ENCODE peak calls at places on chromosomes 12 and 14, in seven cellular contexts. D, S, M, J, Z, W and K are unnamed samples.

GRCh38 chr12:56916996-56917333 is 17.2 kb downstream of the SDR9C7 start:
- DNase-seq in D (no peak), J (no peak), W (no peak), M (no peak), Z (no peak), S (no peak), K (no peak)

GRCh38 chr14:94558842-94559241 is 2.4 kb upstream of the SERPINA4 start:
- DNase-seq in M (no peak), D (no peak), J (no peak), W (no peak), S (no peak), Z (no peak), K (no peak)

GRCh38 chr14:102539544-102540309 is 30.2 kb upstream of the ANKRD9 start:
- DNase-seq in M (no peak), J (no peak), Z (no peak), D (no peak), S (no peak), W (no peak), K (no peak)

GRCh38 chr14:73245401-73246325 is 8.4 kb downstream of the PAPLN start:
- DNase-seq in J (peak), M (no peak), Z (peak), S (no peak), D (peak), W (no peak), K (no peak)

GRCh38 chr12:100422646-100423045 is 51.0 kb upstream of the NR1H4 start:
- DNase-seq in W (no peak), S (no peak), Z (no peak), J (no peak), M (no peak), D (no peak), K (no peak)

GRCh38 chr14:87264386-87264785 is 728.6 kb downstream of the GALC start:
- DNase-seq in J (no peak), W (no peak), D (peak), Z (no peak), S (no peak), M (no peak), K (no peak)

GRCh38 chr14:61925043-61925442 is 162.8 kb downstream of the SNAPC1 start:
- DNase-seq in S (no peak), J (peak), M (no peak), Z (no peak), W (no peak), D (peak), K (peak)

GRCh38 chr14:73742520-73743238 is 28.5 kb upstream of the PNMA1 start:
- DNase-seq in D (no peak), M (no peak), S (no peak), J (no peak), W (no peak), Z (no peak), K (no peak)

GRCh38 chr12:29149691-29150382 is 759 bp downstream of the FAR2 start:
- DNase-seq in S (peak), D (no peak), M (peak), W (no peak), Z (no peak), J (no peak), K (no peak)

GRCh38 chr14:105013150-105013787 is 7.6 kb downstream of the CDCA4 start:
- DNase-seq in J (peak), M (no peak), D (no peak), W (no peak), S (peak), Z (no peak), K (no peak)
- TF ChIP-seq CTCF in J (no peak), M (no peak), D (no peak), W (no peak), S (no peak), Z (no peak), K (no peak)

GRCh38 chr12:81992461-81992860 is 233.3 kb upstream of the PPFIA2 start:
- DNase-seq in D (no peak), M (no peak), S (peak), J (peak), Z (no peak), W (no peak), K (peak)
- TF ChIP-seq CTCF in D (no peak), M (peak), S (no peak), J (no peak), Z (no peak), W (peak), K (no peak)

GRCh38 chr12:115636546-115636945 is 640.9 kb downstream of the MED13L start:
- DNase-seq in W (no peak), M (no peak), D (no peak), S (no peak), J (no peak), Z (no peak), K (no peak)

GRCh38 chr12:115630133-115630532 is 647.4 kb downstream of the MED13L start:
- DNase-seq in W (no peak), Z (no peak), M (no peak), S (no peak), D (no peak), J (no peak), K (no peak)

GRCh38 chr12:115632323-115632722 is 645.2 kb downstream of the MED13L start:
- DNase-seq in W (no peak), J (peak), S (no peak), M (no peak), D (peak), Z (no peak), K (no peak)
- TF ChIP-seq CTCF in W (no peak), J (no peak), S (no peak), M (no peak), D (peak), Z (peak), K (peak)

DNA sequence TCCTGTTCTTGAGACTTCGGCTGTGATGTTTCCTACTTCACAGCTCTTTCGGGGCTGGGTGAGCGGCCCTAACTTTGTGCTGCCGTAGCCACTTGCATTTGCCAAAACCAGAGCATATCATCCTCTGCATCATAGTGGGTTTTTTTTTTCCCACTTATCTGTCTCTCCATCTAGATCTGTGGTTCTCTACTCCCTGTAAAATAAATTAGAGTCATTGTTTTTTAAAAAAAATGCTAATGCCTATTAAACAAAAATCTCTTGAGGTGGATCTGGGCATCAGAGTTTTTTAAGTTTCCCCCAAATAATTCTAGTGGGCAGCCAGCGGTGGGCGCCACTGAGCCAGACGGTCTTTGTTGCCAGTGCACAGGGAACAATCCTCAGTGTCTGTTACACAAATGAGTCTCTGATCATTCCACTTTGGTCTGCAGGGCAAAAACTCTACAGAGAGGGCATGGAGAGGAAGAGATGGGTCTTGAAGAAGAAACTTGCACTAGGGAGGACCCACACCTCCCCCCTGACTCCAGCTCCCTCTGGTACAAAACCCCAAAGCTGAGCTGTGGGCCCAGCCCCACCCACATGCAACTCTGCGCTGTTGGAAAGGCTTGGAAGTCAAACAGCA is 62.4 kb upstream of the BCL2L14 start:
- DNase-seq in W (no peak), S (peak), Z (no peak), M (peak), D (peak), J (peak), K (no peak)
- TF ChIP-seq CTCF in W (no peak), S (peak), Z (peak), M (peak), D (peak), J (peak), K (peak)

GRCh38 chr14:23052182-23052623 is 5.1 kb downstream of the CDH24 start:
- DNase-seq in W (no peak), J (no peak), D (peak), M (no peak), Z (no peak), S (no peak), K (no peak)
- TF ChIP-seq CTCF in W (no peak), J (no peak), D (peak), M (no peak), Z (no peak), S (no peak), K (no peak)

GRCh38 chr12:108572166-108572790 is 9.9 kb downstream of the ISCU start:
- DNase-seq in S (no peak), Z (no peak), M (no peak), D (no peak), J (peak), W (no peak), K (no peak)

GRCh38 chr12:108568653-108569154 is 6.3 kb downstream of the ISCU start:
- DNase-seq in D (no peak), J (peak), M (no peak), S (no peak), W (no peak), Z (no peak), K (no peak)

GRCh38 chr12:108571604-108572165 is 9.3 kb downstream of the ISCU start:
- DNase-seq in D (no peak), M (no peak), Z (no peak), W (no peak), S (no peak), J (peak), K (no peak)

GRCh38 chr12:108573310-108573709 is 10.9 kb downstream of the ISCU start:
- DNase-seq in Z (no peak), D (no peak), S (no peak), M (no peak), W (no peak), J (peak), K (no peak)

GRCh38 chr12:108570743-108571603 is 8.6 kb downstream of the ISCU start:
- DNase-seq in D (no peak), Z (peak), S (no peak), J (peak), M (no peak), W (no peak), K (no peak)
- TF ChIP-seq CTCF in D (peak), Z (peak), S (no peak), J (peak), M (peak), W (no peak), K (no peak)

DNA sequence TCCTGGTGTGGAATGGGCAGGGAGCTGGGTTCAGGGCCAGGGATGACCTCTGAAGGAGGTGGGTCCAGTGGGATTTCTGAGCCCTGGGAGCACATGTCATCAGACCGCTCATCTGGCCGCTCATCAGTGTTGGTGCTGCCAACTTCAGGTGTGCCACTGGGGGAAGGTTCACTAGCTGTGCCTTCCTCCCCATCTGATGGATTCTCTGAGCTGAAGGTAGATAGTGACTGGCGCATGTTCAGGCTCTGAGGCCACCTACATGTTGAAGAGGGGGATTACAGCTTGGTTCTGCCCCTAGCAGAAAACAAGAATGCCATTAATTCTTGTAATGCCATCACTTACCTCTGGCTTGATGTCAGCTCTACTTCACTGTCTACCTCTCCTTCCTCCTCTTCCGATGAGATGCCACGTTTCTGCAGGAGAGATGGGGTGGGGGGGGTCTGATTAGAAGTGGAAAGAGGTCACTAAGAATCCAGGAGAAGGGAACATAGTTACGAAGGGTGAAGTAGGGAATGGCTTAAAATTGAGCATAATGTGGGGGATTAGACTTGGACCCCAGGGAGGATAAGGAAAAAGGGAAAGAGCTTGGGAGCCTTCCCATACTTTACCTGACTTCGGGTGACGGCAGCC is 17.2 kb downstream of the MAP3K12 start:
- DNase-seq in W (no peak), J (peak), D (no peak), S (no peak), M (no peak), Z (no peak), K (no peak)
- TF ChIP-seq CTCF in W (no peak), J (peak), D (no peak), S (peak), M (peak), Z (peak), K (peak)